ENCODE peak calls at places on chromosomes 2 and 18, in six cellular contexts. G, N, Z, R, W and V are unnamed samples.

GRCh38 chr2:102304711-102305591 is 6.4 kb upstream of the IL1RL1 start:
- DNase-seq in Z (no peak), W (no peak), R (no peak), G (no peak), N (no peak), V (no peak)

GRCh38 chr18:56889621-56890020 is 238.5 kb downstream of the WDR7 start:
- DNase-seq in R (no peak), G (no peak), N (no peak), W (no peak), Z (peak; percentile 29), V (no peak)

GRCh38 chr18:63378919-63379638 is 12.1 kb upstream of the KDSR start:
- DNase-seq in N (no peak), G (no peak), Z (no peak), R (no peak), W (no peak), V (no peak)

GRCh38 chr18:54112356-54112755 is 112.1 kb downstream of the MBD2 start:
- DNase-seq in R (no peak), N (no peak), W (no peak), G (no peak), Z (peak; percentile 73), V (no peak)

GRCh38 chr2:110732422-110733413 is at the start of gene ACOXL:
- DNase-seq in N (no peak), R (no peak), W (peak; percentile 75), Z (no peak), G (no peak), V (peak; percentile 48)

GRCh38 chr2:30629866-30630265 is 177.4 kb downstream of the CAPN13 start:
- DNase-seq in Z (peak; percentile 81), N (no peak), R (no peak), G (no peak), W (no peak), V (no peak)

GRCh38 chr2:171709011-171709685 is 21.9 kb downstream of the DYNC1I2 start:
- DNase-seq in Z (no peak), G (no peak), R (no peak), W (no peak), N (no peak), V (no peak)

GRCh38 chr2:228065686-228066085 is 115.8 kb downstream of the SPHKAP start:
- DNase-seq in Z (peak; percentile 63), W (no peak), R (no peak), G (no peak), N (no peak), V (no peak)

GRCh38 chr18:67145586-67146292 is 370.8 kb downstream of the DSEL start:
- DNase-seq in W (no peak), N (peak; percentile 61), G (no peak), R (no peak), Z (no peak), V (no peak)

GRCh38 chr2:232957607-232958211 is 55.3 kb downstream of the NGEF start:
- DNase-seq in N (no peak), Z (no peak), R (no peak), G (no peak), W (no peak), V (no peak)

GRCh38 chr2:173359231-173359630 is 4.6 kb downstream of the CDCA7 start:
- DNase-seq in N (no peak), R (no peak), W (no peak), Z (peak; percentile 21), G (no peak), V (no peak)

GRCh38 chr2:86035883-86036789 is 69.5 kb downstream of the POLR1A start:
- DNase-seq in G (peak; percentile 97), N (no peak), R (no peak), W (no peak), Z (peak; percentile 86), V (peak; percentile 58)

GRCh38 chr2:24365051-24365450 is 4.7 kb upstream of the ITSN2 start:
- DNase-seq in G (no peak), R (no peak), W (no peak), N (no peak), Z (no peak), V (no peak)

GRCh38 chr2:173934895-173935294 is 30.3 kb downstream of the SP3 start:
- DNase-seq in R (no peak), N (no peak), W (no peak), G (no peak), Z (no peak), V (no peak)

GRCh38 chr2:212448698-212449097 is 89.9 kb downstream of the ERBB4 start:
- DNase-seq in Z (no peak), G (no peak), N (peak; percentile 84), W (no peak), R (no peak), V (no peak)